ENCODE peak calls at places on chromosomes 1 and 21, in four cellular contexts. C is HepG2, J is HCT116, P is K562. Q is an unnamed sample.

GRCh38 chr1:69180358-69180757 is 387.4 kb upstream of the LRRC7 start:
- DNase-seq in C (no peak), J (no peak), P (no peak), Q (no peak)

GRCh38 chr21:44438531-44439210 is 16.6 kb upstream of the LRRC3 start:
- DNase-seq in C (no peak), J (no peak), P (no peak), Q (no peak)

GRCh38 chr21:41530366-41530765 is 22.4 kb upstream of the TMPRSS2 start:
- DNase-seq in C (no peak), J (no peak), P (no peak), Q (no peak)

GRCh38 chr21:41431788-41432548 is 5.9 kb downstream of the MX1 start:
- DNase-seq in C (no peak), J (no peak), P (no peak), Q (no peak)

GRCh38 chr1:184158911-184159701 is 107.6 kb downstream of the TSEN15 start:
- DNase-seq in C (no peak), J (no peak), P (no peak), Q (no peak)

GRCh38 chr1:26923711-26924110 is 2.2 kb downstream of the NUDC start:
- DNase-seq in C (no peak), J (no peak), P (no peak), Q (no peak)

GRCh38 chr1:5566924-5567323 is 425.3 kb downstream of the NPHP4 start:
- DNase-seq in C (no peak), J (no peak), P (no peak), Q (no peak)

GRCh38 chr1:9847269-9847668 is 23.5 kb upstream of the CLSTN1 start:
- DNase-seq in C (no peak), J (no peak), P (no peak), Q (no peak)

GRCh38 chr1:21175670-21176581 is 771 bp downstream of the EIF4G3 start:
- DNase-seq in C (no peak), J (no peak), P (peak; percentile 87), Q (no peak)

GRCh38 chr1:155136728-155137127 is 1.1 kb downstream of the SLC50A1 start:
- DNase-seq in C (no peak), J (no peak), P (no peak), Q (no peak)

GRCh38 chr1:22286491-22286890 is 143.6 kb upstream of the WNT4 start:
- DNase-seq in C (no peak), J (no peak), P (peak; percentile 44), Q (no peak)

GRCh38 chr1:155569988-155570592 is 7.5 kb upstream of the ASH1L start:
- DNase-seq in C (no peak), J (no peak), P (peak; percentile 39), Q (no peak)

GRCh38 chr1:152413909-152414308 is at the start of gene CRNN:
- DNase-seq in C (no peak), J (no peak), P (no peak), Q (no peak)

GRCh38 chr1:43565600-43566360 is 35.1 kb downstream of the PTPRF start:
- DNase-seq in C (no peak), J (no peak), P (peak; percentile 93), Q (no peak)

GRCh38 chr1:167578935-167579521 is 25.5 kb upstream of the CREG1 start:
- DNase-seq in C (no peak), J (no peak), P (no peak), Q (no peak)

GRCh38 chr1:95716550-95716949 is 482.5 kb downstream of the RWDD3 start:
- DNase-seq in C (no peak), J (no peak), P (no peak), Q (no peak)

GRCh38 chr1:19840228-19840627 is 25.1 kb upstream of the RNF186 start:
- DNase-seq in C (no peak), J (no peak), P (no peak), Q (no peak)

GRCh38 chr1:26999440-26999987 is 6.0 kb downstream of the TRNP1 start:
- DNase-seq in C (peak; percentile 77), J (peak; percentile 83), P (no peak), Q (no peak)

GRCh38 chr21:35394634-35395369 is 345.7 kb upstream of the RUNX1 start:
- DNase-seq in C (peak; percentile 54), J (no peak), P (no peak), Q (no peak)

GRCh38 chr1:157237522-157237921 is 99.3 kb upstream of the ETV3 start:
- DNase-seq in C (no peak), J (no peak), P (no peak), Q (no peak)

GRCh38 chr1:13583592-13583963 is at the start of gene PDPN:
- DNase-seq in C (no peak), J (no peak), P (no peak), Q (no peak)

GRCh38 chr1:162388083-162388594 is 6.6 kb downstream of the C1orf226 start:
- DNase-seq in C (no peak), J (no peak), P (no peak), Q (no peak)

GRCh38 chr1:24560361-24560760 is 4.5 kb downstream of the NCMAP start:
- DNase-seq in C (no peak), J (no peak), P (no peak), Q (no peak)

GRCh38 chr1:86866665-86867064 is 47.3 kb downstream of the SELENOF start:
- DNase-seq in C (no peak), J (no peak), P (no peak), Q (no peak)

GRCh38 chr1:93605026-93605425 is 76.6 kb downstream of the BCAR3 start:
- DNase-seq in C (no peak), J (no peak), P (no peak), Q (no peak)

GRCh38 chr1:4650486-4650885 is 3.9 kb upstream of the AJAP1 start:
- DNase-seq in C (no peak), J (no peak), P (no peak), Q (no peak)

GRCh38 chr21:39022035-39022900 is 161.0 kb downstream of the PSMG1 start:
- DNase-seq in C (no peak), J (no peak), P (no peak), Q (no peak)

GRCh38 chr21:46180079-46180722 is 4.1 kb downstream of the SPATC1L start:
- DNase-seq in C (no peak), J (no peak), P (peak; percentile 69), Q (no peak)

GRCh38 chr1:220483700-220484099 is 44.2 kb upstream of the MARK1 start:
- DNase-seq in C (no peak), J (no peak), P (no peak), Q (no peak)

GRCh38 chr1:103576065-103576464 is 4.7 kb downstream of the AMY2B start:
- DNase-seq in C (no peak), J (no peak), P (no peak), Q (no peak)

GRCh38 chr1:225996946-225997545 is 2.1 kb downstream of the SDE2 start:
- DNase-seq in C (no peak), J (no peak), P (no peak), Q (no peak)

GRCh38 chr1:28986296-28986910 is 72.0 kb downstream of the EPB41 start:
- DNase-seq in C (no peak), J (no peak), P (no peak), Q (no peak)

GRCh38 chr1:12175456-12175797 is 8.6 kb downstream of the TNFRSF1B start:
- DNase-seq in C (no peak), J (no peak), P (no peak), Q (no peak)

GRCh38 chr1:12174789-12175455 is 8.1 kb downstream of the TNFRSF1B start:
- DNase-seq in C (no peak), J (no peak), P (peak; percentile 80), Q (no peak)

GRCh38 chr1:12172042-12172851 is 5.5 kb downstream of the TNFRSF1B start:
- DNase-seq in C (no peak), J (no peak), P (no peak), Q (no peak)

GRCh38 chr1:12172959-12173358 is 6.2 kb downstream of the TNFRSF1B start:
- DNase-seq in C (no peak), J (no peak), P (no peak), Q (no peak)

GRCh38 chr1:12173631-12174121 is 6.9 kb downstream of the TNFRSF1B start:
- DNase-seq in C (no peak), J (no peak), P (peak; percentile 65), Q (no peak)
- TF ChIP-seq POLR2AphosphoS5 in C (no peak), J (no peak), P (no peak), Q (no peak)

DNA sequence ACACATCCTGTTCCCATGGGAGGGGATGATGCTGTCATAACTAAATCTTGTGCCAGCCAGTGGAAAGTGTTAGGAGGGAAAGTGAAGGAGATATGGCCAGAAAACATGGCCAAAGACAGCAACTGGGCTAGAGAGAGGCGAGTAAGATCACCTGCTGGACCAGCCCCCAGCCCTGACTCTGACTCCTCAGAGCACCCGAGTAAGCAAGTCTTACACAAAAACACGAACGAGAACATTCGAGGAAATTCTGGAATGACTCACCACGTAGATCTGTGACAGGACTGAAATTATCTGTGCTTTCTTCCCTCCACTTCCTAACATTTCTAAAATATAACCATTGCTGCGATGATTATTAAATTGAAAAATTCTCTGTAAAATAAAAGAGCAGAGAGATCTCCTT is 9.2 kb downstream of the ZNF496 start:
- DNase-seq in C (no peak), J (no peak), P (no peak), Q (no peak)
- TF ChIP-seq SIN3A in C (no peak), J (no peak), P (no peak), Q (no peak)

GRCh38 chr1:200228081-200228480 is 181.8 kb downstream of the ZNF281 start:
- DNase-seq in C (no peak), J (no peak), P (no peak), Q (no peak)

GRCh38 chr1:200226969-200227303 is 182.9 kb downstream of the ZNF281 start:
- DNase-seq in C (no peak), J (no peak), P (no peak), Q (no peak)

GRCh38 chr1:200234938-200235337 is 174.9 kb downstream of the ZNF281 start:
- DNase-seq in C (no peak), J (no peak), P (no peak), Q (no peak)

GRCh38 chr1:200233393-200233792 is 176.4 kb downstream of the ZNF281 start:
- DNase-seq in C (no peak), J (no peak), P (no peak), Q (no peak)

DNA sequence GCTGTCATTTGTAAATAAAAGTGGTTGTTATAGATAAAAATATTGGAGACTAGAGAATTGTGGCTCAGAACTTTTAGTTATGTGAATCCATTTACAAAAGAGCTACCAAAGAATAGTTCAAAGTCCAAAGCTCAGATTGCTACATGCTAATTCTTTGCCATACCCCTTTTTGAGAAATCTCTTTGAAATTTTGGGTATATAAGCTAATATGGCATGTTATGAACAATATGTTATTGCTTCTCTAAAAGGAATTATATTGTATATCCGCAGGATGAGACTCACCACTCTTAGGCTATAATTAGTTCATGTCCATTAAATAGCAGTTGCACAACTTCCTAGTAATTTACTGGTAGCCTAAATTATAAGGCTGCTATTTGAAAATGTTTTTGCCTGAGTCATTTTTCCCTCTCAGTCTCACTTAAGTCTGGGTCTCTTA is 178.0 kb downstream of the ZNF281 start:
- DNase-seq in C (peak; percentile 17), J (no peak), P (no peak), Q (no peak)
- TF ChIP-seq TCF7L2 in C (no peak), J (no peak), P (no peak), Q (no peak)

GRCh38 chr1:37676281-37677243 is 15.8 kb upstream of the CDCA8 start:
- DNase-seq in C (no peak), J (no peak), P (no peak), Q (no peak)
- TF ChIP-seq POLR2AphosphoS5 in C (no peak), J (no peak), P (no peak), Q (no peak)

DNA sequence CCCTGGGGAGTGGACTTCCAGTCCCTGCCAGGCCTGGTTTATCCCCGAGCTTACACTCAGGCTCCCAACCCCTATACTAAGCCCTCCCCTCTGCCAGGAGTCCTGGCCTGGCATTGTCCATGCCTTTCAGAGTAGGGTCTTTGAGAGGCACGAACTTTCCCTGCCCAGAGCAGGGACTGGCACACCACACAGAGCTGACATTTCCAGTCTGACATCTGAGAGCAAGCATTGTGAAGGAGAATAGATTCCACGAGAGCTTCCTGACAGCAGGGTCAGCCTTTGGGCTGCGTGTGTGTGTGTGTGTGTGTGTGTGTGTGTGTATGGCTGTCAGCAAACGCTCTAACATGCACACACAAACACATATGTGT is 59.5 kb upstream of the LAPTM5 start:
- DNase-seq in C (no peak), J (no peak), P (no peak), Q (no peak)
- TF ChIP-seq SIN3A in C (no peak), J (no peak), P (no peak), Q (no peak)

Q was measured in Panc1.